ENCODE peak calls at places on chromosomes 2 and 18, in four cellular contexts. One of them, this sample, is unnamed.
A peak's percentile ranks its signal among the peaks of the same experiment; 100 is the strongest.

GRCh38 chr2:19369341-19369955 is 11.0 kb upstream of the OSR1 start:
- DNase-seq in left ventricle myocardium inferior: no peak
- DNase-seq in H9: peak; percentile 36
- DNase-seq in right lobe of liver: no peak
- DNase-seq in this sample: no peak

GRCh38 chr18:58893388-58894099 is 28.9 kb downstream of the ZNF532 start:
- DNase-seq in right lobe of liver: no peak
- DNase-seq in left ventricle myocardium inferior: no peak
- DNase-seq in H9: no peak
- DNase-seq in this sample: no peak

GRCh38 chr2:45283764-45284620 is 274.7 kb upstream of the SIX2 start:
- DNase-seq in H9: no peak
- DNase-seq in right lobe of liver: no peak
- DNase-seq in left ventricle myocardium inferior: no peak
- DNase-seq in this sample: peak; percentile 81

GRCh38 chr18:57657566-57657965 is 35.9 kb upstream of the NARS1 start:
- DNase-seq in left ventricle myocardium inferior: no peak
- DNase-seq in H9: no peak
- DNase-seq in right lobe of liver: no peak
- DNase-seq in this sample: no peak

GRCh38 chr2:101130081-101130480 is 21.1 kb downstream of the TBC1D8 start:
- DNase-seq in right lobe of liver: no peak
- DNase-seq in H9: no peak
- DNase-seq in left ventricle myocardium inferior: no peak
- DNase-seq in this sample: no peak

GRCh38 chr18:31684279-31685096 is at the start of gene B4GALT6:
- DNase-seq in H9: peak; percentile 73
- DNase-seq in right lobe of liver: peak; percentile 58
- DNase-seq in left ventricle myocardium inferior: no peak
- DNase-seq in this sample: peak; percentile 46

GRCh38 chr18:3799515-3799914 is 349.5 kb downstream of the TGIF1 start:
- DNase-seq in left ventricle myocardium inferior: no peak
- DNase-seq in H9: no peak
- DNase-seq in right lobe of liver: no peak
- DNase-seq in this sample: no peak

GRCh38 chr2:75602724-75603342 is 42.1 kb upstream of the EVA1A start:
- DNase-seq in right lobe of liver: no peak
- DNase-seq in left ventricle myocardium inferior: no peak
- DNase-seq in H9: no peak
- DNase-seq in this sample: no peak

GRCh38 chr2:33051586-33052385 is 105.0 kb downstream of the LTBP1 start:
- DNase-seq in left ventricle myocardium inferior: no peak
- DNase-seq in H9: no peak
- DNase-seq in right lobe of liver: peak; percentile 82
- DNase-seq in this sample: no peak

GRCh38 chr18:45328762-45329161 is 286.5 kb upstream of the SLC14A2 start:
- DNase-seq in H9: no peak
- DNase-seq in right lobe of liver: no peak
- DNase-seq in left ventricle myocardium inferior: no peak
- DNase-seq in this sample: no peak

GRCh38 chr18:67924656-67925055 is 408.1 kb upstream of the DSEL start:
- DNase-seq in H9: no peak
- DNase-seq in right lobe of liver: no peak
- DNase-seq in left ventricle myocardium inferior: no peak
- DNase-seq in this sample: no peak
- H3K9me3 ChIP-seq in H9: no peaks in the 10 kb centered on the region
- H3K9me3 ChIP-seq in right lobe of liver: no peaks in the 10 kb centered on the region
- H3K9me3 ChIP-seq in left ventricle myocardium inferior: peaks cover 11% of the 10 kb centered on the region
- H3K9me3 ChIP-seq in this sample: no peaks in the 10 kb centered on the region

GRCh38 chr2:23639406-23639982 is 254.5 kb downstream of the KLHL29 start:
- DNase-seq in H9: no peak
- DNase-seq in right lobe of liver: no peak
- DNase-seq in left ventricle myocardium inferior: no peak
- DNase-seq in this sample: no peak

GRCh38 chr2:23640711-23641110 is 255.7 kb downstream of the KLHL29 start:
- DNase-seq in left ventricle myocardium inferior: no peak
- DNase-seq in H9: no peak
- DNase-seq in right lobe of liver: no peak
- DNase-seq in this sample: no peak

GRCh38 chr2:23645181-23645808 is 260.3 kb downstream of the KLHL29 start:
- DNase-seq in H9: no peak
- DNase-seq in left ventricle myocardium inferior: no peak
- DNase-seq in right lobe of liver: no peak
- DNase-seq in this sample: no peak

GRCh38 chr2:23647563-23647962 is 262.6 kb downstream of the KLHL29 start:
- DNase-seq in H9: no peak
- DNase-seq in right lobe of liver: peak; percentile 43
- DNase-seq in left ventricle myocardium inferior: no peak
- DNase-seq in this sample: no peak

DNA sequence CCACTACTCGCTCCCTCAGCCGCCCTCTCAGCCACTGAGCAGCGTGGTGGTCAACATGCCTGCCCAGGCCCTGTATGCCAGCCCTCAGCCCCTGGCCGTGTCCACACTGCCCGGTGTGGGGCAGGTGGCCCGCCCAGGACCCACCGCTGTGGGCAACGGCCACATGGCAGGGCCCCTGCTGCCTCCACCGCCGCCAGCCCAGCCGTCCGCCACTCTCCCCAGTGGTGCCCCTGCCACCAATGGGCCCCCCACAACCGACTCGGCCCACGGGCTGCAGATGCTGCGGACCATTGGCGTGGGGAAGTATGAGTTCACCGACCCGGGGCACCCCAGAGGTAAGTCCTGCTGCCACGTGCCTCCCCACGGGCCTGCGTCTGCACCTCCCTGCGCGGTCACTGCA is 257.5 kb downstream of the KLHL29 start:
- DNase-seq in right lobe of liver: peak; percentile 44
- DNase-seq in left ventricle myocardium inferior: no peak
- DNase-seq in H9: no peak
- DNase-seq in this sample: no peak
- H3K4me1 ChIP-seq in right lobe of liver: no peaks in the 10 kb centered on the region
- H3K4me1 ChIP-seq in left ventricle myocardium inferior: peaks cover 4% of the 10 kb centered on the region
- H3K4me1 ChIP-seq in H9: no peaks in the 10 kb centered on the region
- H3K4me1 ChIP-seq in this sample: no peaks in the 10 kb centered on the region

GRCh38 chr2:155599834-155600233 is 732.7 kb downstream of the NR4A2 start:
- DNase-seq in H9: no peak
- DNase-seq in right lobe of liver: no peak
- DNase-seq in left ventricle myocardium inferior: no peak
- DNase-seq in this sample: no peak

GRCh38 chr2:155600914-155601760 is 731.4 kb downstream of the NR4A2 start:
- DNase-seq in left ventricle myocardium inferior: no peak
- DNase-seq in right lobe of liver: no peak
- DNase-seq in H9: no peak
- DNase-seq in this sample: no peak

DNA sequence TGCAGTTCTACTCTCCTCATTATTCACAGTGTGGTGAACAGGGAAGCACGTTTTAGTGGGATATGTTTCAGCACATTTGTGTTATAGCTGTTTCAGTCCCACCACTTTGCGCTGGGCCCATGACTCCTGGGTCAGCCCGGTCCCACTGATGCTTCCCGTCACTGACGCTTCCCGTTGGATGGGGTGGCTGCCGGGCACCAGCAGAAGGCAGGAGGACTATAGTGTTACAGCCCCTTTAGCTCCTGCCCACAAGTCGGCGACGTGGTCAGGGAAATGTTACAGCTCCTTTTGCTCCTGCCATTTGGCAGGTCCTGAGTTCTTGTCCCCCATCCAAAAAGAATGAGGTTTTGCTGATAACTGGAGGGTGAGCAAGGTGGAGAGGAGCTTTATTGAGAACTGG is 732.2 kb downstream of the NR4A2 start:
- DNase-seq in left ventricle myocardium inferior: no peak
- DNase-seq in right lobe of liver: no peak
- DNase-seq in H9: no peak
- DNase-seq in this sample: no peak
- H3K9me3 ChIP-seq in left ventricle myocardium inferior: peaks cover 68% of the 10 kb centered on the region
- H3K9me3 ChIP-seq in right lobe of liver: no peaks in the 10 kb centered on the region
- H3K9me3 ChIP-seq in H9: no peaks in the 10 kb centered on the region
- H3K9me3 ChIP-seq in this sample: no peaks in the 10 kb centered on the region

GRCh38 chr18:77054606-77055428 is 77.8 kb downstream of the MBP start:
- DNase-seq in left ventricle myocardium inferior: peak; percentile 84
- DNase-seq in H9: peak; percentile 76
- DNase-seq in right lobe of liver: peak; percentile 85
- DNase-seq in this sample: peak; percentile 89

GRCh38 chr18:77055429-77056310 is 76.9 kb downstream of the MBP start:
- DNase-seq in right lobe of liver: peak; percentile 78
- DNase-seq in left ventricle myocardium inferior: no peak
- DNase-seq in H9: no peak
- DNase-seq in this sample: peak; percentile 68

GRCh38 chr18:77056399-77057015 is 76.1 kb downstream of the MBP start:
- DNase-seq in right lobe of liver: no peak
- DNase-seq in H9: no peak
- DNase-seq in left ventricle myocardium inferior: no peak
- DNase-seq in this sample: no peak

GRCh38 chr18:77058186-77058847 is 74.3 kb downstream of the MBP start:
- DNase-seq in H9: no peak
- DNase-seq in left ventricle myocardium inferior: peak; percentile 81
- DNase-seq in right lobe of liver: no peak
- DNase-seq in this sample: peak; percentile 92

DNA sequence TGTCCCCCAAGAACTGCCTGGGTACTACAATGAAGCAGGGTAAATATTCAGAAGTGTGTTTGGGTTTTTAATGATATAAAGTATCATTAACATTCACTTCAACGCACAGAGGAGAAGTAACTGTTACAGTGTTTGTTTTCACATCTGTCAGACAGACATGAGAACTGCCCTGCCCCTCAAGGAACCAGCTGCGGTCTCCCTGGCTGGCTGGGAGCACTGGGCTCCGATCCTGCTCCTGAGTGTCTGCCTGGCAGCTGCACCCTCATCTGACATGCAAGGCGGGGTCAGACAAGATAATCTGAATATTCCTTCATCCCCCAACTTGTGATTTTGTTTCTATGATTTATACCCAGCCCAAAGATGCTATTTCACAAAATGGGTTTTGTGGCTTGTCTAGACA is 75.5 kb downstream of the MBP start:
- DNase-seq in left ventricle myocardium inferior: peak; percentile 62
- DNase-seq in right lobe of liver: no peak
- DNase-seq in H9: no peak
- DNase-seq in this sample: no peak
- H3K4me1 ChIP-seq in left ventricle myocardium inferior: peaks cover 76% of the 10 kb centered on the region
- H3K4me1 ChIP-seq in right lobe of liver: peaks cover 38% of the 10 kb centered on the region
- H3K4me1 ChIP-seq in H9: peaks cover 2% of the 10 kb centered on the region
- H3K4me1 ChIP-seq in this sample: no peaks in the 10 kb centered on the region

GRCh38 chr2:95050385-95051300 is 25.1 kb downstream of the MAL start:
- DNase-seq in right lobe of liver: no peak
- DNase-seq in left ventricle myocardium inferior: no peak
- DNase-seq in H9: no peak
- DNase-seq in this sample: peak; percentile 46
- H3K9me3 ChIP-seq in right lobe of liver: no peaks in the 10 kb centered on the region
- H3K9me3 ChIP-seq in left ventricle myocardium inferior: no peaks in the 10 kb centered on the region
- H3K9me3 ChIP-seq in H9: no peaks in the 10 kb centered on the region
- H3K9me3 ChIP-seq in this sample: no peaks in the 10 kb centered on the region

DNA sequence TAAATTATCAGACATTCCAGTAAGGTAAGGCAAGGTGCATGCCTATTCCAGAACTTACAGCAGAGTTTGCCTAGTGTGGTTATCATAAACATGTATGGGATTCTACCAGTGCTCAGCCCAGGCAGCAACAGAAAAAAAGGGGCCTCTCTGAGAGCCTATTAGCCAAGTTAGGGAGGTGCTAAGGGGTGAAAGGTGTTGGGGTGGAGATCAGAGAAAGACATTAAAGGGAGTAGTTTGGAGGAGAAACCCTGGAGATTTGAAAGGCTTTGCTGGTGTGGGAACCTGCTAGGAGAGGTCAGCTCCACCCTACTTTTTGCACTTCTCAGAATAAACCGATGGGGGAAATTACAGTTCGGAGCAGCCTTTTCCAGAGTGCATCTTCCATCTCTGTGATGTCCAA is 2.9 kb downstream of the ARPC2 start:
- DNase-seq in right lobe of liver: no peak
- DNase-seq in left ventricle myocardium inferior: no peak
- DNase-seq in H9: no peak
- DNase-seq in this sample: no peak
- H3K4me1 ChIP-seq in right lobe of liver: peaks cover 33% of the 10 kb centered on the region
- H3K4me1 ChIP-seq in left ventricle myocardium inferior: peaks cover 88% of the 10 kb centered on the region
- H3K4me1 ChIP-seq in H9: peaks cover 3% of the 10 kb centered on the region
- H3K4me1 ChIP-seq in this sample: peaks cover 5% of the 10 kb centered on the region

GRCh38 chr18:44324361-44324760 is 356.3 kb upstream of the SETBP1 start:
- DNase-seq in left ventricle myocardium inferior: no peak
- DNase-seq in H9: no peak
- DNase-seq in right lobe of liver: no peak
- DNase-seq in this sample: no peak
- H3K9me3 ChIP-seq in left ventricle myocardium inferior: no peaks in the 10 kb centered on the region
- H3K9me3 ChIP-seq in H9: no peaks in the 10 kb centered on the region
- H3K9me3 ChIP-seq in right lobe of liver: no peaks in the 10 kb centered on the region
- H3K9me3 ChIP-seq in this sample: no peaks in the 10 kb centered on the region

DNA sequence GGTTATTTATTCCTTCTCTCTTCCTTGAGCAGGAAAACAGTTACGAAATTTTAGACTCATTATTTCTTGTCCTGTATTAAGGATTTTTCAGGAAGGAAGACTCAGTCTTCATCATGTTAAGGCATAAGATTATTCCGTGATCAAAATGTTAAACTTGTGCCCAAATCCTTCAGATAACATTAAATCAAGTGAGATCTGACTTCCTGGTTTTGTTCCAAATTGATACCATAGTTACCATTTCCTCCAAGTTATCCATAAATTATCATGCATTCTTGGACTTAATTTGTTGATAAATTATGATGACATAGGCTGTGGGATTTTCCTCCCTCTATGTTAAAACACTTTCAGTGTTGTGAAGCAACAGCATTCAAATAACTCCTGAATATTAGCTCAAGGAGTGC is 31.9 kb downstream of the EFEMP1 start:
- DNase-seq in left ventricle myocardium inferior: no peak
- DNase-seq in H9: no peak
- DNase-seq in right lobe of liver: no peak
- DNase-seq in this sample: no peak
- H3K4me1 ChIP-seq in left ventricle myocardium inferior: peaks cover 26% of the 10 kb centered on the region
- H3K4me1 ChIP-seq in H9: peaks cover 5% of the 10 kb centered on the region
- H3K4me1 ChIP-seq in right lobe of liver: peaks cover 4% of the 10 kb centered on the region
- H3K4me1 ChIP-seq in this sample: peaks cover 3% of the 10 kb centered on the region